ENCODE peak calls at places on chromosomes 13 and 19, in four cellular contexts. P is Caco-2, W is mammary epithelial cell, A is left ventricle myocardium inferior. X is an unnamed sample.

GRCh38 chr19:55777528-55777927 is 8.6 kb downstream of the RFPL4AL1 start:
- DNase-seq in P (no peak), W (no peak), A (no peak), X (no peak)

GRCh38 chr19:31548941-31549340 is 199.7 kb upstream of the TSHZ3 start:
- DNase-seq in P (no peak), W (peak; percentile 6), A (peak; percentile 18), X (peak; percentile 10)

GRCh38 chr19:55362174-55362989 is 678 bp downstream of the GARIN5B start:
- DNase-seq in P (no peak), W (no peak), A (no peak), X (no peak)

GRCh38 chr13:40221460-40222201 is 444.8 kb downstream of the FOXO1 start:
- DNase-seq in P (no peak), W (peak; percentile 83), A (no peak), X (no peak)

GRCh38 chr19:648305-648704 is 8.6 kb downstream of the FGF22 start:
- DNase-seq in P (no peak), W (no peak), A (no peak), X (no peak)

GRCh38 chr19:48728882-48729645 is 9.5 kb upstream of the MAMSTR start:
- DNase-seq in P (no peak), W (no peak), A (no peak), X (no peak)

GRCh38 chr13:20221772-20222171 is 10.3 kb downstream of the GJB6 start:
- DNase-seq in P (no peak), W (peak; percentile 57), A (no peak), X (no peak)

GRCh38 chr13:27004389-27004788 is 167.2 kb downstream of the USP12 start:
- DNase-seq in P (no peak), W (no peak), A (no peak), X (no peak)

GRCh38 chr19:29445246-29445645 is 80.5 kb upstream of the VSTM2B start:
- DNase-seq in P (no peak), W (no peak), A (no peak), X (no peak)

GRCh38 chr13:50339291-50339690 is 324.0 kb downstream of the KCNRG start:
- DNase-seq in P (no peak), W (no peak), A (no peak), X (no peak)

GRCh38 chr19:1259206-1259872 is 9.8 kb upstream of the CIRBP start:
- DNase-seq in P (peak; percentile 97), W (no peak), A (peak; percentile 85), X (peak; percentile 72)

GRCh38 chr19:3109491-3109890 is 15.3 kb downstream of the GNA11 start:
- DNase-seq in P (no peak), W (no peak), A (no peak), X (no peak)

GRCh38 chr13:94585543-94586101 is 10.3 kb downstream of the TGDS start:
- DNase-seq in P (no peak), W (no peak), A (no peak), X (no peak)

GRCh38 chr13:97258801-97259200 is 36.7 kb downstream of the MBNL2 start:
- DNase-seq in P (no peak), W (no peak), A (no peak), X (no peak)

GRCh38 chr13:24097667-24098066 is 62.9 kb upstream of the SPATA13 start:
- DNase-seq in P (no peak), W (no peak), A (no peak), X (no peak)

GRCh38 chr19:3357362-3357730 is 9.0 kb upstream of the NFIC start:
- DNase-seq in P (no peak), W (no peak), A (no peak), X (no peak)

GRCh38 chr19:55494172-55494761 is 6.0 kb downstream of the SSC5D start:
- DNase-seq in P (no peak), W (no peak), A (peak; percentile 68), X (no peak)

GRCh38 chr19:38303517-38304351 is at the start of gene C19orf33:
- DNase-seq in P (peak; percentile 84), W (peak; percentile 83), A (peak; percentile 32), X (no peak)

GRCh38 chr19:38023245-38023644 is 116.2 kb downstream of the SIPA1L3 start:
- DNase-seq in P (no peak), W (no peak), A (no peak), X (no peak)

GRCh38 chr19:23399443-23399842 is 4.2 kb upstream of the ZNF91 start:
- DNase-seq in P (no peak), W (no peak), A (no peak), X (no peak)

GRCh38 chr19:8657869-8658268 is 27.4 kb downstream of the NFILZ start:
- DNase-seq in P (no peak), W (no peak), A (no peak), X (no peak)

GRCh38 chr19:48368942-48369341 is 4.8 kb downstream of the SYNGR4 start:
- DNase-seq in P (no peak), W (no peak), A (no peak), X (no peak)

GRCh38 chr13:79194272-79194671 is 211.8 kb downstream of the RBM26 start:
- DNase-seq in P (no peak), W (no peak), A (no peak), X (no peak)

GRCh38 chr19:29967623-29968022 is 25.6 kb downstream of the URI1 start:
- DNase-seq in P (no peak), W (no peak), A (no peak), X (peak; percentile 39)

GRCh38 chr13:46052314-46053161 is at the start of gene ZC3H13:
- DNase-seq in P (peak; percentile 96), W (peak; percentile 95), A (peak; percentile 92), X (peak; percentile 96)

GRCh38 chr19:40716031-40716654 is 543 bp downstream of the COQ8B start:
- DNase-seq in P (no peak), W (peak; percentile 98), A (no peak), X (peak; percentile 73)

DNA sequence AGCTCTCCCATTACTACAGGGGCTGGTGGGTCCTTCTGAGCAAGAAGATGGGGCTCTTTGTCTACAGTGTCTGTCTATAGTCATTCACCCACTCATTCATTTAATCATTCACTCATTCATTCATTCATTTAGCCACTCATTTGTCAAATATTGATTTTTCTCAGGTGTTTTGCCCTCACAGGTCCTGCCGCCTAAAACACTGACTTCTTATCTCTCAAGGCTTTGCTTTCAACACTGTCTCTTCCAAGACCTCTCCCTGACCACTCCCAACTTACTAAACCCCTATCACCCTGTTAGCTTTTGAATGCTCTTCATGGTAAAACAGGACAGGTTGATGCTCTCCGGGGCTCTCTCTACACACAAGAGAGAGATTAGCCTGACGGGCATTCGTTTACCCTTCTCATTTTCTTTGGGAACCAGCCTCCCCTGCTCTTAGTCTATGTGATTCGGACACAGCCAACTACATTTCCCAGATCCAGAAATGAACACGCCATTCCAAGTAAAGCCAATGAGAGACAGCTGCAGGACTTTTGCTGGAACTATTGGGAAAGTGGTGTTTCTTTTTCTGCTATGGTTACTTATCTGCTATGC is 22.7 kb downstream of the FAM187B start:
- DNase-seq in P (no peak), W (no peak), A (no peak), X (no peak)
- H3K4me3 ChIP-seq in P (no peak overlapping the region), W (no peak overlapping the region), A (no peak overlapping the region), X (no peak overlapping the region)

DNA sequence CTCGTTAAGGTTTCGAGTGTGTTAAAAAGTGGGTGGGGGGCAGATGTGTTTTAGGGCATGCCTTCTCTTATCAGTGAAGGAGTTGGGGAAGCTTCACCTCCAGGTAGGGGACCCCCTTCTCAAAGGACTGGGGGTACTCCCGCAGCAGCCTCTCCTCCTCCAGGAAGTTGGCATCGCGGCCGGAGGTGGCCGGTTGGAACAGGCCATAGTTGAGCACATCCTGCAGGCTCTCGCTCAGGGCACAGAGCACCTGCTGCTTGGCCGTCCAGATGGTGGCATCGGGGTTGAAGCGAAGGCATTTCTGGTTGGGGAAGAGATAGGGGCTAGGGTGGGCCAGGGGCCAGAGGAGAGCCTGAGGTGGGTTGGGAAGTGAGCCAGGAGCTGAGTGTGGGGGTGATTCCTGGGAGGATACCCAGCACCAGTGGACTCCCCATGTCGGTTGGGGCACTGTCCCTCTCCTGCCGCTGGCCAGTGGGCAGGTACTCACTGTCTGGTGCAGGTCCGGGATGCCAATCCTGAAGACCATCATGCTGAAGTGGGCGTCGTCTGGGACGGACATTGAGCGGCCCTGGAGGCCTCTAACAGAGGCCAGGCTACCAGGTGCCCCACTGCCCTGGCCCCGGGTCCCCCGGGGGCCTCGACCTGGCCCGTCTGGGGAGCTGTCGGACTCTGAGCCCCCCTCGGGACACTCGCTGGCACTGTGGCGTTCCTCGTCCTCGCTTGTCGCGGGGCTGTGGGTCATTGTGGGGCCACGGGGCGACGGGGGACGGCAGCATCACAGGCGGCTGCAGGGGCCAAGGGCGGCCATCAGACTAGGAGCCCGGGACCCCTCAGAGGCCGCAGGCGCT is 3.2 kb downstream of the SHANK1 start:
- DNase-seq in P (no peak), W (no peak), A (no peak), X (no peak)
- H3K27me3 ChIP-seq in P (peaks cover 2% of the 10 kb centered on the region), W (no peaks in the 10 kb centered on the region), A (peaks cover 95% of the 10 kb centered on the region), X (no peaks in the 10 kb centered on the region)

DNA sequence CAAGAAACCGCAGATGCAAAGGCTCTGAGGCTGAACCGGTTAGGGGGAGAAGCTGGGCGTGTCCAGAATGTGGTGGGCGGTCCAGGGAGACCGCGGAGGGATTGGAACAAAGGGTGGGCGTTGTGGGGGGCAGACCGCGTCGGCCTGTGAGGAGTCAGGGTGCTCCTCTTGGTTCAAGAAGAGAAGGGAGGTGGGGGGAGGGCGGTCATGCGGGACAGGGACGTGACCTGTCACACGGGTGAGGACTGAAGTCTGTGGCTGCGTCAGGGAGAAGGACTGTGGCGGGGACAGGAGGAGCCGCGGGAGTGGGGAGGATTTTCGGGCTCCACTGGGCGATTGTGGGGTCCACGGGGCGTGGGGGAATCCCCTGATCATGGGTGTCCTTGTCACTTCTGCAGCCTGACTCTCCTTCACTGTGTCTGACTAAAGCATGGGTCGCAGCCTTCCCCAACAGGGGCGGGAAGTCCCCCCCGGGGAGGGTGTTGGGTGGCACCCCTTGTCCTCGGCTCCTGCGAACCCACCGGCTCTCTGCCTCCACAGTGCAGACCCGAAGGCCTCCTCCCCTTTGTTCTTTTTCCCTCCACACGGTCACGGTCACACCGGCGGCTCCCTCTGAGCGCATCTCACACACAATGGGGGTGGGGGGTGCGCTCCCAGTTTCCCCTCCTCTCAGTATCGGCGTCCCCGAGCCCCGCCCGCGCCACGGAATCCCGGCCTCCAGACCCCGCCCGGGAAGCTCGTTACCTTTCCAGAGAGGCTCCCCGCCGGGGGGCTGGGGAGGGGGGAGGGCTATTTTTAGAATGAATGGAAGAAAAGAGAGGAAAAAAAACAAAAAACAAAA is 16.4 kb upstream of the KCNN1 start:
- DNase-seq in P (no peak), W (no peak), A (peak; percentile 16), X (no peak)
- H3K4me3 ChIP-seq in P (peak overlapping the region; percentile 24), W (no peak overlapping the region), A (peak overlapping the region; percentile 89), X (no peak overlapping the region)

GRCh38 chr13:28493740-28494536 is 990 bp downstream of the FLT1 start:
- DNase-seq in P (no peak), W (no peak), A (no peak), X (no peak)

GRCh38 chr13:28492527-28493367 is 2.2 kb downstream of the FLT1 start:
- DNase-seq in P (no peak), W (no peak), A (no peak), X (no peak)

GRCh38 chr13:28488376-28489005 is 6.4 kb downstream of the FLT1 start:
- DNase-seq in P (no peak), W (no peak), A (no peak), X (no peak)

GRCh38 chr13:28489536-28489935 is 5.4 kb downstream of the FLT1 start:
- DNase-seq in P (no peak), W (no peak), A (no peak), X (no peak)

DNA sequence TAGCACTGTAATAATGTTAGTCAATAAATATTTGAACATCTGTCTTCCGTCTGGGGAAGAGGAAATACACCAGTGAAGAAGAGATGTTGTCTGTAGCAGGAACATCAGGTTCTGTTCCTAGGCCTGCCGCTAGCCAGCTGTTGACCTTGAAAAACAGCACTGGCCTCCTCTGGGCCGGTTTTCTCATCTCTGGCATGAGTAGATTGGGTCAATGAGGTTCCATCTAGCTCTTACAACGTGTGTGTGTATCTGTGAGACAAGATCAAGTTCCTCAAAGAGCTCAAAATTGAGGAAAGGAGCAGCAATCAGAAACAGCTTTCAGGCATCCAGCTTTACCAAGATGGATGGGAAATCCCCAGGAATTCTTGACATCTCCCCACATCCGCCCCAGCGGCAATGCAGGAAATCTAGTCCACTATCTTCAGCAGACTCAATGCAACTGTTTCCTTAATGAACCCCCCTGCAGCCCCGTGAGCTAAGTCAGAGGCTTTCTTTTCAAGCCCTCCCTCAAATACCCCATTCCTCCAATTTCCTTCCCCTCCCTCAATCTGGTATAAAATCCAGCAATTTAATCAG is 4.9 kb downstream of the FLT1 start:
- DNase-seq in P (no peak), W (no peak), A (no peak), X (no peak)
- H3K27me3 ChIP-seq in P (peaks cover 7% of the 10 kb centered on the region), W (peaks cover 24% of the 10 kb centered on the region), A (peaks cover 69% of the 10 kb centered on the region), X (peaks cover 29% of the 10 kb centered on the region)